ENCODE peak calls at places on chromosome 11, in seven cellular contexts. J, A, T, O, P, K and E are unnamed samples.

GRCh38 chr11:74086242-74086884 is 77.5 kb upstream of the UCP3 start:
- DNase-seq in J (no peak), T (no peak), O (no peak), K (no peak), A (no peak), P (no peak), E (no peak)

GRCh38 chr11:17786824-17787525 is 52.4 kb downstream of the KCNC1 start:
- DNase-seq in P (no peak), T (peak; percentile 47), K (no peak), J (peak; percentile 90), A (no peak), O (peak; percentile 96), E (no peak)

GRCh38 chr11:14858404-14858803 is 33.6 kb downstream of the CYP2R1 start:
- DNase-seq in O (no peak), J (no peak), P (no peak), A (no peak), T (no peak), K (no peak), E (no peak)

GRCh38 chr11:2259466-2259830 is 10.9 kb downstream of the ASCL2 start:
- DNase-seq in P (no peak), J (no peak), O (no peak), T (no peak), A (no peak), K (peak; percentile 30), E (peak; percentile 90)

GRCh38 chr11:45335434-45335833 is 49.3 kb upstream of the SYT13 start:
- DNase-seq in O (no peak), P (no peak), K (no peak), T (no peak), A (no peak), J (no peak), E (no peak)

GRCh38 chr11:65553301-65554001 is 4.7 kb downstream of the LTBP3 start:
- DNase-seq in J (no peak), T (no peak), K (no peak), P (peak; percentile 90), A (no peak), O (no peak), E (no peak)

GRCh38 chr11:132587716-132588115 is 944.6 kb downstream of the OPCML start:
- DNase-seq in A (no peak), P (no peak), T (no peak), K (no peak), O (peak; percentile 19), J (no peak), E (no peak)

GRCh38 chr11:5036671-5037070 is 9.7 kb upstream of the OR52J3 start:
- DNase-seq in A (no peak), J (no peak), P (no peak), O (no peak), T (no peak), K (no peak), E (no peak)

GRCh38 chr11:2440646-2441045 is 3.7 kb downstream of the TRPM5 start:
- DNase-seq in K (peak; percentile 33), A (no peak), T (no peak), O (no peak), J (no peak), P (no peak), E (peak; percentile 66)

GRCh38 chr11:33674035-33674814 is 26.4 kb downstream of the C11orf91 start:
- DNase-seq in T (no peak), P (no peak), A (no peak), J (no peak), K (no peak), O (no peak), E (no peak)

GRCh38 chr11:66934971-66935779 is 23.0 kb downstream of the PC start:
- DNase-seq in T (peak; percentile 69), K (no peak), A (no peak), J (peak; percentile 90), P (no peak), O (peak; percentile 9), E (no peak)

GRCh38 chr11:1839204-1839923 is 583 bp downstream of the TNNI2 start:
- DNase-seq in A (no peak), P (no peak), T (no peak), O (no peak), K (no peak), J (no peak), E (no peak)

GRCh38 chr11:19938051-19938856 is 222.0 kb downstream of the DBX1 start:
- DNase-seq in O (peak; percentile 65), J (peak; percentile 65), T (peak; percentile 72), A (peak; percentile 45), K (no peak), P (peak; percentile 38), E (no peak)

GRCh38 chr11:20631525-20632168 is 32.2 kb downstream of the SLC6A5 start:
- DNase-seq in T (no peak), K (no peak), O (peak; percentile 95), A (no peak), J (no peak), P (no peak), E (no peak)

GRCh38 chr11:35187996-35188395 is 49.0 kb downstream of the CD44 start:
- DNase-seq in K (no peak), T (no peak), P (no peak), J (no peak), O (no peak), A (no peak), E (no peak)

GRCh38 chr11:107576497-107577086 is 11.1 kb upstream of the ALKBH8 start:
- DNase-seq in O (peak; percentile 49), A (peak; percentile 86), J (peak; percentile 65), K (no peak), P (peak; percentile 56), T (peak; percentile 62), E (no peak)

GRCh38 chr11:19241260-19242183 is 777 bp upstream of the E2F8 start:
- DNase-seq in A (no peak), J (no peak), O (peak; percentile 7), K (peak; percentile 64), T (no peak), P (peak; percentile 69), E (no peak)

GRCh38 chr11:44568706-44569473 is 3.4 kb downstream of the CD82 start:
- DNase-seq in J (peak; percentile 89), O (peak; percentile 95), P (peak; percentile 83), T (peak; percentile 91), A (peak; percentile 59), K (peak; percentile 76), E (no peak)

GRCh38 chr11:130790689-130791088 is 125.6 kb downstream of the SNX19 start:
- DNase-seq in J (no peak), T (no peak), P (no peak), K (no peak), A (no peak), O (no peak), E (no peak)

GRCh38 chr11:63763506-63764200 is 4.9 kb downstream of the ZFTA start:
- DNase-seq in A (no peak), J (peak; percentile 18), K (peak; percentile 87), T (no peak), P (no peak), O (no peak), E (no peak)

GRCh38 chr11:63762662-63763505 is 5.7 kb downstream of the ZFTA start:
- DNase-seq in K (peak; percentile 66), A (no peak), J (peak; percentile 73), P (no peak), O (peak; percentile 11), T (no peak), E (no peak)

GRCh38 chr11:63765688-63766241 is 2.8 kb downstream of the ZFTA start:
- DNase-seq in K (peak; percentile 61), O (no peak), P (no peak), A (no peak), J (no peak), T (no peak), E (no peak)

GRCh38 chr11:63764712-63765631 is 3.6 kb downstream of the ZFTA start:
- DNase-seq in J (peak; percentile 15), A (no peak), P (no peak), T (peak; percentile 50), K (peak; percentile 93), O (no peak), E (peak; percentile 95)

GRCh38 chr11:63764201-63764711 is 4.3 kb downstream of the ZFTA start:
- DNase-seq in K (peak; percentile 56), O (no peak), J (no peak), A (no peak), P (no peak), T (no peak), E (no peak)
- TF ChIP-seq CTCF in K (no peak), O (no peak), J (no peak), A (no peak), P (no peak), T (no peak), E (no peak)

GRCh38 chr11:76379811-76380160 is 1.1 kb downstream of the THAP12 start:
- DNase-seq in O (no peak), A (no peak), T (no peak), K (no peak), J (no peak), P (no peak), E (no peak)

GRCh38 chr11:76376746-76377558 is 4.0 kb downstream of the THAP12 start:
- DNase-seq in O (no peak), K (no peak), T (no peak), J (no peak), A (no peak), P (peak; percentile 26), E (no peak)

GRCh38 chr11:76380161-76380976 is 563 bp downstream of the THAP12 start:
- DNase-seq in O (peak; percentile 29), K (peak; percentile 64), P (peak; percentile 40), T (peak; percentile 12), J (peak; percentile 10), A (no peak), E (no peak)

GRCh38 chr11:76382209-76382608 is 1.1 kb downstream of the GVQW3 start:
- DNase-seq in J (no peak), K (no peak), A (no peak), T (no peak), P (no peak), O (no peak), E (no peak)

DNA sequence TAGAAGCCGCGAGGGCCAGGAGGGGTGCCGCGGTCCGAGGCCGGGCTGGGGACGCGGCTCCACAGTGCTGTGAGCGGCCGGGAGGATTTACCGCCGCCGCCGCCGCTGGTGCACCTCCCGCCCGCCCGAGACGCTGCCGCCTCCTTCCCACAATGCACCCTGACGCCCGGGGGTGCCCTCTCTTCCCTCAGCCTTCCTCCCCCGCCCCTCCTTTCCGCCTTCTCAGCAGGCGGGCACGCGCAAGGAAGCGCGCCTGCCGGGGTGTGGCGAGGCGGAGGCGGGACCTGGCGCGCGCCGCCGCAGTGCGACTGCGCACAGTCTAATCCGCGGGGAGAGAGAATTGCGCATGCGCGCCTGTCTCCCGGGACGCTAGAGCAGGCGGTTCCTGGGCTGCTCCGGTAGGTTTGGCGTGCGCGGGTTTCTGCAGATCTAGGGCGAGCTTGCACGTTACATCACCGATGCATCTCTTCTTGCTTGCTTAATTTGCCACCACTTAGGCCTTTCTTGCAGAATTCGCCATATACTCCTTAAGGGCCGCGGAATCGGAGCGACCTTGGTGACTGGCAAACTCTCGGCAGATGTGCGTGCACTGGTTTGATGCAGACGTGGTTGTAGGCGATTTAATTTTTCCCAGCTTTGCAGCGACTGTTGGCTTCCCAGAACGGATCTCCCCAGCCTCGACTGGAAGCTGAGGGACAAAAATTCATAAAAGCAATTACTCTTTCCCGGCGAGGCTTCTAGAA is at the start of the genes GVQW3 and THAP12:
- DNase-seq in J (peak; percentile 98), K (peak; percentile 98), T (peak; percentile 98), O (peak; percentile 99), A (peak; percentile 95), P (peak; percentile 97), E (peak; percentile 98)
- TF ChIP-seq CTCF in J (no peak), K (no peak), T (no peak), O (no peak), A (peak; percentile 53), P (peak; percentile 39), E (peak; percentile 59)

GRCh38 chr11:9120659-9121350 is 29.4 kb upstream of the SCUBE2 start:
- DNase-seq in T (no peak), K (no peak), J (no peak), P (no peak), O (no peak), A (no peak), E (no peak)
- TF ChIP-seq CTCF in T (peak; percentile 23), K (no peak), J (peak; percentile 26), P (peak; percentile 41), O (peak; percentile 20), A (no peak), E (peak; percentile 32)

GRCh38 chr11:126920833-126921232 is 79.7 kb downstream of the KIRREL3 start:
- DNase-seq in T (no peak), K (no peak), O (no peak), P (no peak), A (no peak), J (no peak), E (no peak)
- TF ChIP-seq CTCF in T (no peak), K (no peak), O (no peak), P (no peak), A (no peak), J (no peak), E (peak; percentile 12)